ENCODE peak calls at places on chromosomes 16 and 17, in six cellular contexts. S, R, V, K, Y and T are unnamed samples.

GRCh38 chr16:80776856-80777255 is 27.5 kb downstream of the CDYL2 start:
- DNase-seq in S (no peak), R (no peak), V (no peak), K (no peak), Y (no peak), T (no peak)

GRCh38 chr16:58032710-58033293 is 7.2 kb downstream of the MMP15 start:
- DNase-seq in S (no peak), R (no peak), V (peak), K (no peak), Y (no peak), T (no peak)

GRCh38 chr16:80273635-80274538 is 266.9 kb upstream of the DYNLRB2 start:
- DNase-seq in S (peak), R (peak), V (no peak), K (no peak), Y (no peak), T (no peak)

GRCh38 chr17:31677036-31677435 is 182.0 kb downstream of the COPRS start:
- DNase-seq in S (no peak), R (no peak), V (no peak), K (no peak), Y (no peak), T (no peak)

GRCh38 chr17:57665696-57666095 is 79.4 kb downstream of the CCDC182 start:
- DNase-seq in S (no peak), R (no peak), V (no peak), K (no peak), Y (no peak), T (no peak)

GRCh38 chr16:89984215-89984614 is 35.0 kb downstream of the DBNDD1 start:
- DNase-seq in S (no peak), R (no peak), V (no peak), K (no peak), Y (no peak), T (no peak)

GRCh38 chr17:26962255-26963162 is 331.4 kb upstream of the WSB1 start:
- DNase-seq in S (no peak), R (no peak), V (no peak), K (no peak), Y (no peak), T (no peak)

GRCh38 chr17:882827-883585 is 96.6 kb downstream of the NXN start:
- DNase-seq in S (no peak), R (no peak), V (no peak), K (no peak), Y (no peak), T (no peak)

GRCh38 chr16:13403326-13403725 is 501.9 kb downstream of the SHISA9 start:
- DNase-seq in S (no peak), R (no peak), V (no peak), K (no peak), Y (no peak), T (no peak)

GRCh38 chr16:31876955-31877828 is 3.6 kb downstream of the ZNF267 start:
- DNase-seq in S (peak), R (peak), V (no peak), K (peak), Y (no peak), T (peak)

GRCh38 chr16:82653550-82654511 is 27.1 kb downstream of the CDH13 start:
- DNase-seq in S (peak), R (peak), V (no peak), K (peak), Y (peak), T (peak)

GRCh38 chr16:23194497-23195221 is 12.1 kb downstream of the SCNN1G start:
- DNase-seq in S (no peak), R (no peak), V (no peak), K (no peak), Y (no peak), T (no peak)

GRCh38 chr17:29620271-29620670 is 2.4 kb downstream of the CORO6 start:
- DNase-seq in S (peak), R (no peak), V (no peak), K (no peak), Y (no peak), T (no peak)

GRCh38 chr16:49936791-49937190 is 80.9 kb upstream of the ZNF423 start:
- DNase-seq in S (no peak), R (no peak), V (no peak), K (no peak), Y (no peak), T (no peak)

GRCh38 chr17:32920293-32920692 is 7.7 kb upstream of the TMEM98 start:
- DNase-seq in S (no peak), R (no peak), V (no peak), K (no peak), Y (no peak), T (no peak)

GRCh38 chr17:42153919-42154491 is 784 bp downstream of the RAB5C start:
- DNase-seq in S (peak), R (no peak), V (no peak), K (no peak), Y (no peak), T (no peak)

GRCh38 chr17:50668025-50668837 is 33.5 kb downstream of the ABCC3 start:
- DNase-seq in S (peak), R (no peak), V (no peak), K (no peak), Y (no peak), T (no peak)

GRCh38 chr17:57557793-57558681 is 187.1 kb downstream of the CCDC182 start:
- DNase-seq in S (peak), R (no peak), V (no peak), K (no peak), Y (no peak), T (no peak)

GRCh38 chr17:1362065-1362848 is 37.8 kb downstream of the YWHAE start:
- DNase-seq in S (no peak), R (no peak), V (no peak), K (no peak), Y (no peak), T (peak)

GRCh38 chr16:4892356-4893102 is 44.4 kb downstream of the PPL start:
- DNase-seq in S (peak), R (no peak), V (no peak), K (no peak), Y (no peak), T (no peak)